ENCODE peak calls at places on chromosome 3, in six cellular contexts. One of them, this sample, is unnamed.

GRCh38 chr3:167940241-167940640 is 155.5 kb downstream of the GOLIM4 start:
- DNase-seq in K562: no peak
- DNase-seq in HCT116: no peak
- DNase-seq in GM23338: no peak
- DNase-seq in Panc1: no peak
- DNase-seq in A549: no peak
- DNase-seq in this sample: no peak

GRCh38 chr3:123159926-123160635 is 41.7 kb upstream of the SEC22A start:
- DNase-seq in HCT116: no peak
- DNase-seq in GM23338: no peak
- DNase-seq in K562: no peak
- DNase-seq in A549: no peak
- DNase-seq in Panc1: no peak
- DNase-seq in this sample: no peak

GRCh38 chr3:128787256-128788253 is 61.6 kb downstream of the RAB7A start:
- DNase-seq in A549: peak
- DNase-seq in GM23338: peak
- DNase-seq in HCT116: peak
- DNase-seq in K562: peak
- DNase-seq in Panc1: peak
- DNase-seq in this sample: peak

GRCh38 chr3:43879166-43879565 is 188.4 kb downstream of the ABHD5 start:
- DNase-seq in K562: no peak
- DNase-seq in A549: peak
- DNase-seq in HCT116: peak
- DNase-seq in GM23338: peak
- DNase-seq in Panc1: no peak
- DNase-seq in this sample: no peak

GRCh38 chr3:116140100-116140689 is 305.1 kb downstream of the LSAMP start:
- DNase-seq in K562: peak
- DNase-seq in HCT116: peak
- DNase-seq in GM23338: peak
- DNase-seq in Panc1: no peak
- DNase-seq in A549: peak
- DNase-seq in this sample: peak

GRCh38 chr3:29281265-29282228 is 676 bp downstream of the RBMS3 start:
- DNase-seq in HCT116: no peak
- DNase-seq in K562: no peak
- DNase-seq in A549: peak
- DNase-seq in GM23338: no peak
- DNase-seq in Panc1: no peak
- DNase-seq in this sample: no peak

GRCh38 chr3:61464785-61465184 is 96.6 kb upstream of the PTPRG start:
- DNase-seq in K562: no peak
- DNase-seq in HCT116: no peak
- DNase-seq in A549: no peak
- DNase-seq in Panc1: no peak
- DNase-seq in GM23338: no peak
- DNase-seq in this sample: no peak

GRCh38 chr3:167941234-167941995 is 154.3 kb downstream of the GOLIM4 start:
- DNase-seq in A549: no peak
- DNase-seq in Panc1: no peak
- DNase-seq in HCT116: no peak
- DNase-seq in GM23338: no peak
- DNase-seq in K562: peak
- DNase-seq in this sample: peak

GRCh38 chr3:64187065-64187959 is 38.0 kb downstream of the PRICKLE2 start:
- DNase-seq in K562: no peak
- DNase-seq in GM23338: no peak
- DNase-seq in HCT116: no peak
- DNase-seq in A549: peak
- DNase-seq in Panc1: peak
- DNase-seq in this sample: no peak

GRCh38 chr3:5254281-5255048 is 67.0 kb downstream of the EDEM1 start:
- DNase-seq in GM23338: no peak
- DNase-seq in K562: no peak
- DNase-seq in A549: no peak
- DNase-seq in HCT116: no peak
- DNase-seq in Panc1: no peak
- DNase-seq in this sample: no peak

GRCh38 chr3:58492385-58492970 is 582 bp downstream of the KCTD6 start:
- DNase-seq in A549: no peak
- DNase-seq in GM23338: no peak
- DNase-seq in HCT116: no peak
- DNase-seq in K562: no peak
- DNase-seq in Panc1: no peak
- DNase-seq in this sample: no peak

GRCh38 chr3:124811441-124811840 is 75.7 kb downstream of the ITGB5 start:
- DNase-seq in A549: no peak
- DNase-seq in K562: no peak
- DNase-seq in HCT116: no peak
- DNase-seq in Panc1: no peak
- DNase-seq in GM23338: no peak
- DNase-seq in this sample: no peak

GRCh38 chr3:107825556-107825955 is 265.3 kb downstream of the CD47 start:
- DNase-seq in A549: no peak
- DNase-seq in HCT116: no peak
- DNase-seq in GM23338: no peak
- DNase-seq in Panc1: no peak
- DNase-seq in K562: no peak
- DNase-seq in this sample: no peak

GRCh38 chr3:105368575-105369500 is 2.1 kb downstream of the ALCAM start:
- DNase-seq in Panc1: peak
- DNase-seq in A549: peak
- DNase-seq in K562: no peak
- DNase-seq in GM23338: peak
- DNase-seq in HCT116: peak
- DNase-seq in this sample: peak

GRCh38 chr3:43144811-43145490 is 39.1 kb upstream of the POMGNT2 start:
- DNase-seq in Panc1: no peak
- DNase-seq in K562: no peak
- DNase-seq in HCT116: no peak
- DNase-seq in A549: no peak
- DNase-seq in GM23338: peak
- DNase-seq in this sample: no peak

GRCh38 chr3:46524008-46524407 is 26.2 kb downstream of the RTP3 start:
- DNase-seq in GM23338: no peak
- DNase-seq in Panc1: no peak
- DNase-seq in A549: no peak
- DNase-seq in K562: no peak
- DNase-seq in HCT116: no peak
- DNase-seq in this sample: no peak

GRCh38 chr3:65350786-65351476 is 663.1 kb upstream of the ADAMTS9 start:
- DNase-seq in A549: no peak
- DNase-seq in Panc1: no peak
- DNase-seq in HCT116: no peak
- DNase-seq in K562: no peak
- DNase-seq in GM23338: no peak
- DNase-seq in this sample: no peak

GRCh38 chr3:123194552-123194951 is 7.2 kb upstream of the SEC22A start:
- DNase-seq in GM23338: peak
- DNase-seq in K562: peak
- DNase-seq in HCT116: peak
- DNase-seq in A549: peak
- DNase-seq in Panc1: no peak
- DNase-seq in this sample: no peak

GRCh38 chr3:175805825-175806224 is 946.7 kb downstream of the NAALADL2 start:
- DNase-seq in GM23338: no peak
- DNase-seq in A549: no peak
- DNase-seq in Panc1: no peak
- DNase-seq in K562: no peak
- DNase-seq in HCT116: no peak
- DNase-seq in this sample: no peak

GRCh38 chr3:120470870-120471269 is 20.1 kb upstream of the FSTL1 start:
- DNase-seq in Panc1: no peak
- DNase-seq in A549: no peak
- DNase-seq in GM23338: no peak
- DNase-seq in K562: no peak
- DNase-seq in HCT116: no peak
- DNase-seq in this sample: no peak

GRCh38 chr3:5022966-5023776 is 43.9 kb downstream of the BHLHE40 start:
- DNase-seq in A549: peak
- DNase-seq in K562: peak
- DNase-seq in Panc1: peak
- DNase-seq in GM23338: peak
- DNase-seq in HCT116: peak
- DNase-seq in this sample: no peak

GRCh38 chr3:160754371-160754854 is 1.6 kb upstream of the PPM1L start:
- DNase-seq in Panc1: no peak
- DNase-seq in K562: no peak
- DNase-seq in HCT116: no peak
- DNase-seq in A549: no peak
- DNase-seq in GM23338: peak
- DNase-seq in this sample: peak

GRCh38 chr3:177673105-177673804 is 476.0 kb upstream of the TBL1XR1 start:
- DNase-seq in Panc1: no peak
- DNase-seq in HCT116: no peak
- DNase-seq in A549: peak
- DNase-seq in GM23338: no peak
- DNase-seq in K562: no peak
- DNase-seq in this sample: peak

GRCh38 chr3:156606729-156607128 is 51.8 kb upstream of the SSR3 start:
- DNase-seq in K562: no peak
- DNase-seq in A549: no peak
- DNase-seq in HCT116: no peak
- DNase-seq in GM23338: no peak
- DNase-seq in Panc1: no peak
- DNase-seq in this sample: no peak

GRCh38 chr3:141941093-141941492 is 64.7 kb downstream of the ATP1B3 start:
- DNase-seq in GM23338: no peak
- DNase-seq in HCT116: peak
- DNase-seq in A549: no peak
- DNase-seq in Panc1: no peak
- DNase-seq in K562: no peak
- DNase-seq in this sample: no peak
- H3K27ac ChIP-seq in GM23338: no peak
- H3K27ac ChIP-seq in HCT116: peak
- H3K27ac ChIP-seq in A549: no peak
- H3K27ac ChIP-seq in Panc1: peak
- H3K27ac ChIP-seq in K562: no peak
- H3K27ac ChIP-seq in this sample: no peak

DNA sequence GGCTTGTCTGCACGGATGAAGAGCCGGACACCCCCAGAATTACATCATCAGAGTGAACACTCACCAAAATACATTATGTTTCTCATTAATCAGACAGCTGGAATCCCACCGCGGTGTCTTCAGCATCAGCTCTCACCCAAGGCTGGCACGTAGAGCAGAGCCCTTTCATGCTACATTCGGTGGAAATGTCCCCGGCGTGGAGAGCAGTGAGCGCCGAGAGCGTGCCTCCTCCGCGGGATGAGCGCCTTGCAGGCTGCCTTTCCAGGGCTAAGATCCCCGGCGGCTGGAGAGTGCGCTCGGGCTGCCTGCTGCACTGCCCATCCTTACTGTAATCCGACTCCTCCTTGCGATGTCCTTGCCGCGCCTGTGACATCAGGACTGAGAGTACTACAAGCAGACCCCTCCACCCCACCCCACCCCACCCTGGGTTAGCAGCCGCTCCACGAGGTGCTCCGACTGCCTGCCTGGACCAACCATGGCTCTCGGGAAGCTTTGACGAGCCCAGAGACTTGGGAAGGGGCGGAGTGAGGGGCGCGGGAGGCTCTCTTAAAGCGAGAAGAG is at the start of gene ZNF385D:
- DNase-seq in HCT116: no peak
- DNase-seq in K562: no peak
- DNase-seq in A549: no peak
- DNase-seq in GM23338: peak
- DNase-seq in Panc1: no peak
- DNase-seq in this sample: no peak
- TF ChIP-seq REST in HCT116: no peak
- TF ChIP-seq REST in K562: no peak
- TF ChIP-seq REST in A549: no peak
- TF ChIP-seq REST in GM23338: no peak
- TF ChIP-seq REST in Panc1: no peak
- TF ChIP-seq REST in this sample: no peak

GRCh38 chr3:10136426-10137005 is 5.1 kb upstream of the VHL start:
- DNase-seq in Panc1: no peak
- DNase-seq in A549: no peak
- DNase-seq in K562: no peak
- DNase-seq in GM23338: no peak
- DNase-seq in HCT116: no peak
- DNase-seq in this sample: no peak

GRCh38 chr3:10145685-10146084 is 4.1 kb downstream of the VHL start:
- DNase-seq in Panc1: no peak
- DNase-seq in A549: no peak
- DNase-seq in HCT116: no peak
- DNase-seq in K562: no peak
- DNase-seq in GM23338: no peak
- DNase-seq in this sample: no peak

GRCh38 chr3:10137178-10137577 is 4.4 kb upstream of the VHL start:
- DNase-seq in HCT116: no peak
- DNase-seq in GM23338: no peak
- DNase-seq in A549: no peak
- DNase-seq in Panc1: no peak
- DNase-seq in K562: no peak
- DNase-seq in this sample: no peak

GRCh38 chr3:10142707-10143560 is 1.4 kb downstream of the VHL start:
- DNase-seq in Panc1: no peak
- DNase-seq in GM23338: peak
- DNase-seq in K562: peak
- DNase-seq in HCT116: no peak
- DNase-seq in A549: peak
- DNase-seq in this sample: no peak

GRCh38 chr3:10140996-10141546 is 507 bp upstream of the VHL start:
- DNase-seq in HCT116: no peak
- DNase-seq in K562: no peak
- DNase-seq in GM23338: no peak
- DNase-seq in A549: peak
- DNase-seq in Panc1: no peak
- DNase-seq in this sample: no peak
- H3K27ac ChIP-seq in HCT116: peak
- H3K27ac ChIP-seq in K562: peak
- H3K27ac ChIP-seq in GM23338: no peak
- H3K27ac ChIP-seq in A549: peak
- H3K27ac ChIP-seq in Panc1: peak
- H3K27ac ChIP-seq in this sample: peak

GRCh38 chr3:40324621-40325020 is 15.1 kb downstream of the EIF1B start:
- DNase-seq in A549: no peak
- DNase-seq in Panc1: no peak
- DNase-seq in K562: no peak
- DNase-seq in HCT116: no peak
- DNase-seq in GM23338: no peak
- DNase-seq in this sample: no peak
- TF ChIP-seq REST in A549: no peak
- TF ChIP-seq REST in Panc1: no peak
- TF ChIP-seq REST in K562: no peak
- TF ChIP-seq REST in HCT116: no peak
- TF ChIP-seq REST in GM23338: no peak
- TF ChIP-seq REST in this sample: no peak

DNA sequence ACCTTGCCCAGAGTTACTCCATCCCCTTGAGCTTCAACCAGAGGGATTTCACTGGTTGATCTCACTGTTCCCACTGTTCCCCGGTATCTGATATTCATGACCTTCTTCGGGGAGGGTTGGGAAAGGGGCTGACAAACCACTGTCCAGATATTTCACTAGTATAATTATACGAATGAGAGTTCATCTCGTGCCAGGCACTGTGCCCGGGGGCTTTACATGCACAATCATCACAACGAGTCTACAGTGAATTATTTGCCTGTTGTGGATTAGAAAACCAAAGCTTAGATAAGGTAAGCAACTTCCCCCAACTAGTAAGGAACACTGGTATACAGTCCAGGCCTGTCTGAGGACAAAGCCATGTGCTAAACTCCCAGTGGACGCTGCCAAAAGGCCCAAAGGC is 50.0 kb upstream of the RAB6B start:
- DNase-seq in A549: no peak
- DNase-seq in K562: no peak
- DNase-seq in GM23338: no peak
- DNase-seq in Panc1: no peak
- DNase-seq in HCT116: no peak
- DNase-seq in this sample: no peak
- H3K27ac ChIP-seq in A549: no peak
- H3K27ac ChIP-seq in K562: no peak
- H3K27ac ChIP-seq in GM23338: no peak
- H3K27ac ChIP-seq in Panc1: peak
- H3K27ac ChIP-seq in HCT116: no peak
- H3K27ac ChIP-seq in this sample: no peak

This sample was measured in HL-60.